ENCODE peak calls at places on chromosomes 6 and 20, in six cellular contexts. E is IMR-90, T is H1, B is mesendoderm, C is neuronal stem cell, N is mesenchymal stem cell. G is an unnamed sample.

GRCh38 chr6:92354270-92354831 is 1065.0 kb downstream of the EPHA7 start:
- DNase-seq in E (peak), T (no peak), B (peak), C (no peak), N (peak), G (no peak)

GRCh38 chr20:12987261-12987660 is 21.5 kb upstream of the SPTLC3 start:
- DNase-seq in E (no peak), T (no peak), B (no peak), C (no peak), N (no peak), G (no peak)

GRCh38 chr6:149614352-149614751 is 34.2 kb downstream of the KATNA1 start:
- DNase-seq in E (peak), T (no peak), B (no peak), C (no peak), N (no peak), G (no peak)

GRCh38 chr20:32114305-32114960 is 4.9 kb downstream of the TM9SF4 start:
- DNase-seq in E (no peak), T (no peak), B (no peak), C (no peak), N (no peak), G (no peak)

GRCh38 chr6:139149383-139149782 is 14.5 kb downstream of the HECA start:
- DNase-seq in E (peak), T (no peak), B (no peak), C (no peak), N (no peak), G (no peak)

GRCh38 chr6:124433369-124434064 is 528.7 kb upstream of the RNF217 start:
- DNase-seq in E (no peak), T (no peak), B (no peak), C (no peak), N (no peak), G (no peak)

GRCh38 chr6:19180348-19181073 is 656.7 kb upstream of the ID4 start:
- DNase-seq in E (no peak), T (no peak), B (no peak), C (no peak), N (no peak), G (no peak)

GRCh38 chr6:30942338-30943060 is 1.7 kb downstream of the MUCL3 start:
- DNase-seq in E (peak), T (peak), B (peak), C (peak), N (peak), G (peak)

GRCh38 chr6:107246972-107247615 is 131.8 kb upstream of the BEND3 start:
- DNase-seq in E (no peak), T (no peak), B (no peak), C (no peak), N (peak), G (no peak)

GRCh38 chr6:113858067-113858604 is 991 bp downstream of the MARCKS start:
- DNase-seq in E (peak), T (peak), B (peak), C (peak), N (peak), G (peak)

GRCh38 chr6:98833101-98834059 is 994 bp upstream of the POU3F2 start:
- DNase-seq in E (peak), T (peak), B (peak), C (peak), N (peak), G (peak)

GRCh38 chr6:18640134-18640533 is 253.0 kb downstream of the RNF144B start:
- DNase-seq in E (no peak), T (no peak), B (no peak), C (no peak), N (no peak), G (no peak)

GRCh38 chr6:633611-634010 is 23.3 kb downstream of the HUS1B start:
- DNase-seq in E (no peak), T (no peak), B (no peak), C (no peak), N (no peak), G (no peak)

GRCh38 chr6:93915961-93916360 is 496.6 kb upstream of the EPHA7 start:
- DNase-seq in E (no peak), T (no peak), B (no peak), C (no peak), N (no peak), G (no peak)

DNA sequence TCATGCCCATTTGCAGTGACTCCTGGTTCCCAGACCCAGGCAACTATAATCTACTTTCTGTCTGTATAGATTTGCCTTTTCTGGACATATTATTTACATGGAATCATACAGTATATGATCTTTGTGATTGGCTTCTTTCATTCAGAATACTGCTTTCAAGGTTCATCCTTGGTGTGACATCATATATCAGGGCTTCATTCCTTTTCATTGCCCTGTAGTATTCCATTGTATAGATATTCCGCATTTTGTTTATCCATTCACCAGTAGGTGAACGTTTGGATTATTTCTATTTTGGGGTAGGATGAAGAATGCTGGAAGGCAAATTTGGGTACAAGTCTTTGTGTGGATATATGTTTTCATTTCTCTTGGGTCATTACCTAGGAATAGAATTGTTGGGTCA is 36.1 kb downstream of the PPP1R16B start:
- DNase-seq in E (no peak), T (no peak), B (no peak), C (no peak), N (no peak), G (no peak)
- H3K9ac ChIP-seq in E (no peak), T (no peak), B (no peak), C (no peak), N (no peak), G (no peak)

DNA sequence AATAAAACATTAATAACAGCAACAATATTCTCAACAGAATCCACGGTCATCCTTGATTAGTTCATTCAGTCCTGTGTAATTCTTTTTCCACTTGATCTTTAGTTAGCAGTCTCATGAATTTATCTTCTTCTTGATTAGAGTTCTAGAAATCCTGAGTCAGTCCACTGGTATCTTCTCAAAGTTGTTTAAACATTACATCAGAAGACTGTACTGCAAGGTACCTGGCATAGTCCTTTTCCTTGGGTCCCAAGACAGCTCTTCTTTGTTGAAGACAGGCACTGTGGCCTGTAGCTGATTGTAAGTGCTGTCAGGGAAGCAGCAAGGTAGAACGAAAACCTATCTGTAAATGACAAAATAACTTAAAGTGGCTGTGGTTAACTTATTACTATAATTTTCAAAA is 11.8 kb downstream of the MAP3K4 start:
- DNase-seq in E (peak), T (no peak), B (no peak), C (no peak), N (no peak), G (no peak)
- H3K23ac ChIP-seq in E (peak), T (no peak), B (no peak), C (no peak), N (no peak), G (no peak)

DNA sequence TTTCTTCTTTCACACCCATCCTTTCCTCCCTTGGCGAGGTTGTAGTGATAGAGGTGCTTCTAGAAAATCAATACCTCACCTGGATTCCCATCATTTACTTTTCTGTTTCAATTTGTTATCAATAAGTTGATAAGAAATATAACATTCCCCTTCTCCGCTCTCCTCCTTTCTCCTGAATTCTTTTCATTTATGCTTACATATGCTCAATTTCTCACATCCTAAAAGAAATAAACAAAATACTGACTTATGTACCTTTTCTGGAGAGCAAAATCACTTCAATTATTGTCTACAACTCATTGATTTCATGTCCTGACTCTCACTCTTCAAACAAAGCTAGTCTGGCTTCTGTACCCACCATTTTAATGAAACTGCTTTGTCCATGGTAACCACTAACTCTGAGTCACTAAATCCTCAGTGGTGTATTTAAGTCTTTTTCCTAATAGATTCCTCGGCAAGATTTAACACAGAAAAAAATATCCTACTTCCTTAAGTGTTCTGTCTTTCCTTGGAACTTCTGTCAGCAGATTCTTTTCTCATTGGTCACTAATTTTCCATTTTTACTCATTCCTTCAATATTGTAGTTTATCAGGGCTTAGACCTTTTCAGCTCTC is 289.6 kb downstream of the RFPL4B start:
- DNase-seq in E (peak), T (no peak), B (no peak), C (no peak), N (peak), G (no peak)
- H2BK15ac ChIP-seq in E (peak), T (no peak), B (no peak), C (no peak), N (no peak), G (no peak)

DNA sequence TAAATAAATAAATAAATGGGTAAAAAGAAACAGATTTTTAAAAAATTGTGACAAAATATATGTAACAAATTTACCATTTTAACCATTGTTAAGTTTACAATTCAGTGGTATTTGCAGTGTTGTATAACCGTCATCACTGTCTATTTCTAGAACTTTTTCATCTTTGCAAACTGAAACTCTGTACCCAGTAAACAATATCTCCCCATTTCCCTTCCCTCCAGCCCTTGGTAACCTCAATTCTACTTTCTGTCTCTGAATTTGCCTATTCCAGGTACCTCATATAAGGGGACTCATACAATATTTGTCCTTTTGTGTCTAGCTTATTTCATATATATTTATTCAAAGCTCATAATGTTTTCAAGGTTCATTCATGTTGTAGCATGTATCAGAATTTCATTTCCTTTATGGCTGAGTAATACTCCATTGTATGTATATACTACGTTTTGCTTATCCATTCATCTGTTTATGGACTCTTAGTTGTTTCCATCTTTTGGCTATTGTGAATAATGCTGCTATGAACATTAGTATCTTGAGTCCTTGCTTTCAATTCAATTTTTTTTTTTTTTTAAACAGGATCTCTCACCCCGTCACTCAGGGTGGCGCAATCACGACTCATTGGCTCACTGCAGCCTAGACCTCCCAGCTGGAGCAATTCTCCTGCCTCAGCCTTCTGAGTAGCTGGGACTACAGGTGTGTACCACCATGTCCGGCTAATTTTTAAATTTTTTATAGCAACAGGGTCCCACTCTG is 8.9 kb downstream of the MANBAL start:
- DNase-seq in E (peak), T (no peak), B (no peak), C (no peak), N (peak), G (no peak)
- H3K9ac ChIP-seq in E (no peak), T (no peak), B (no peak), C (no peak), N (peak), G (no peak)

GRCh38 chr6:90456001-90456400 is 130.9 kb downstream of the MAP3K7 start:
- DNase-seq in E (no peak), T (no peak), B (no peak), C (no peak), N (no peak), G (no peak)

GRCh38 chr6:90457867-90458259 is 129.0 kb downstream of the MAP3K7 start:
- DNase-seq in E (no peak), T (no peak), B (no peak), C (no peak), N (no peak), G (no peak)

GRCh38 chr6:90459225-90459758 is 127.6 kb downstream of the MAP3K7 start:
- DNase-seq in E (no peak), T (no peak), B (no peak), C (no peak), N (no peak), G (no peak)

GRCh38 chr6:90460067-90460466 is 126.8 kb downstream of the MAP3K7 start:
- DNase-seq in E (no peak), T (no peak), B (no peak), C (no peak), N (no peak), G (no peak)

GRCh38 chr6:90458353-90459224 is 128.3 kb downstream of the MAP3K7 start:
- DNase-seq in E (no peak), T (no peak), B (no peak), C (no peak), N (no peak), G (no peak)
- H3K23ac ChIP-seq in E (no peak), T (no peak), B (no peak), C (no peak), N (no peak), G (no peak)

GRCh38 chr20:1971893-1972586 is 21.8 kb downstream of the PDYN start:
- DNase-seq in E (no peak), T (no peak), B (no peak), C (no peak), N (no peak), G (no peak)
- H2BK15ac ChIP-seq in E (no peak), T (no peak), B (no peak), C (no peak), N (no peak), G (peak)

GRCh38 chr6:34526241-34526972 is 29.7 kb downstream of the SPDEF start:
- DNase-seq in E (no peak), T (no peak), B (no peak), C (no peak), N (no peak), G (no peak)
- H3K9ac ChIP-seq in E (peak), T (no peak), B (peak), C (peak), N (peak), G (no peak)

GRCh38 chr6:132749111-132749510 is 8.6 kb downstream of the VNN2 start:
- DNase-seq in E (peak), T (no peak), B (peak), C (no peak), N (peak), G (no peak)
- H3K23ac ChIP-seq in E (no peak), T (no peak), B (no peak), C (no peak), N (no peak), G (no peak)